ENCODE peak calls at places on chromosomes 3 and 15, in ten cellular contexts. B is neural progenitor cell, T is bronchial epithelial cell, J is NT2/D1, S is AG09309, U is fibroblast of lung, P is fibroblast of the aortic adventitia, Y is heart left ventricle, Z is cardiac muscle cell, I is adrenal gland. M is an unnamed sample.

GRCh38 chr15:66006986-66007385 is 137.7 kb downstream of the RAB11A start:
- DNase-seq in B (no peak), T (peak), J (no peak), S (peak), U (peak), P (peak), Y (no peak), Z (peak), I (peak), M (peak)

GRCh38 chr3:195175476-195176337 is 95.3 kb downstream of the XXYLT1 start:
- DNase-seq in B (no peak), T (no peak), J (no peak), S (no peak), U (no peak), P (no peak), Y (no peak), Z (no peak), I (no peak), M (no peak)

GRCh38 chr3:3628676-3629328 is 170.4 kb upstream of the LRRN1 start:
- DNase-seq in B (no peak), T (no peak), J (no peak), S (no peak), U (no peak), P (no peak), Y (no peak), Z (no peak), I (no peak), M (no peak)

GRCh38 chr3:174035317-174035886 is 637.9 kb downstream of the NLGN1 start:
- DNase-seq in B (no peak), T (no peak), J (no peak), S (no peak), U (peak), P (no peak), Y (no peak), Z (peak), I (peak), M (peak)

GRCh38 chr3:69174871-69175737 is 52.7 kb upstream of the LMOD3 start:
- DNase-seq in B (no peak), T (no peak), J (no peak), S (no peak), U (no peak), P (no peak), Y (no peak), Z (peak), I (no peak), M (no peak)

GRCh38 chr3:76107935-76108570 is 322.7 kb upstream of the ZNF717 start:
- DNase-seq in B (peak), T (peak), J (peak), S (no peak), U (peak), P (peak), Y (no peak), Z (peak), I (peak), M (peak)

GRCh38 chr15:59701880-59702279 is 12.8 kb upstream of the BNIP2 start:
- DNase-seq in B (no peak), T (no peak), J (no peak), S (no peak), U (no peak), P (no peak), Y (no peak), Z (no peak), I (no peak), M (no peak)

GRCh38 chr3:3686907-3687648 is 112.2 kb upstream of the LRRN1 start:
- DNase-seq in B (no peak), T (no peak), J (no peak), S (no peak), U (no peak), P (no peak), Y (no peak), Z (no peak), I (no peak), M (no peak)

GRCh38 chr15:98650871-98651481 is 2.6 kb downstream of the IGF1R start:
- DNase-seq in B (peak), T (no peak), J (no peak), S (no peak), U (peak), P (peak), Y (peak), Z (peak), I (peak), M (peak)
- H3K4me3 ChIP-seq in B (peak), T (peak), J (peak), S (peak), U (peak), P (peak), Y (peak), Z (peak), I (peak), M (peak)

DNA sequence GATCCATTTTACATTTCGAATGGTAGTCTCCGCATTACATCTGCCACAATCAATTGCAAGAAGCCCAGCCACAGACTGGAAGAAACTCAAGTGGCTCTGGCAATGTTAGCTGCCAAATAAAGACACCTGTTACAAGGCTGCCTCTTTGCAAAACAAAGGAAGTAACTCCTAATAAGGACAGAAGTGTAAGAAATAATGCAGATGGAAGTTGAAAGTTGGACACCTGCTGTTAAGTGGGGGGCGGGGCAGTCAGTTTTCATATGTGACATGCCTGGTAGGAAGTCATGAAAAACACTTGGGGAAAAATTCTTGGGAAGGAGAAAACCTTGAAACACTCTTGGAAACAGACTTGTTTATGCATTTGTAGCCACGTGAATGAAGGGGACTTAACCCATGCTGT is 54.1 kb upstream of the ATP2C1 start:
- DNase-seq in B (no peak), T (no peak), J (no peak), S (no peak), U (no peak), P (no peak), Y (peak), Z (no peak), I (no peak), M (no peak)
- H3K4me3 ChIP-seq in B (no peak), T (no peak), J (no peak), S (no peak), U (no peak), P (no peak), Y (no peak), Z (no peak), I (no peak), M (no peak)

DNA sequence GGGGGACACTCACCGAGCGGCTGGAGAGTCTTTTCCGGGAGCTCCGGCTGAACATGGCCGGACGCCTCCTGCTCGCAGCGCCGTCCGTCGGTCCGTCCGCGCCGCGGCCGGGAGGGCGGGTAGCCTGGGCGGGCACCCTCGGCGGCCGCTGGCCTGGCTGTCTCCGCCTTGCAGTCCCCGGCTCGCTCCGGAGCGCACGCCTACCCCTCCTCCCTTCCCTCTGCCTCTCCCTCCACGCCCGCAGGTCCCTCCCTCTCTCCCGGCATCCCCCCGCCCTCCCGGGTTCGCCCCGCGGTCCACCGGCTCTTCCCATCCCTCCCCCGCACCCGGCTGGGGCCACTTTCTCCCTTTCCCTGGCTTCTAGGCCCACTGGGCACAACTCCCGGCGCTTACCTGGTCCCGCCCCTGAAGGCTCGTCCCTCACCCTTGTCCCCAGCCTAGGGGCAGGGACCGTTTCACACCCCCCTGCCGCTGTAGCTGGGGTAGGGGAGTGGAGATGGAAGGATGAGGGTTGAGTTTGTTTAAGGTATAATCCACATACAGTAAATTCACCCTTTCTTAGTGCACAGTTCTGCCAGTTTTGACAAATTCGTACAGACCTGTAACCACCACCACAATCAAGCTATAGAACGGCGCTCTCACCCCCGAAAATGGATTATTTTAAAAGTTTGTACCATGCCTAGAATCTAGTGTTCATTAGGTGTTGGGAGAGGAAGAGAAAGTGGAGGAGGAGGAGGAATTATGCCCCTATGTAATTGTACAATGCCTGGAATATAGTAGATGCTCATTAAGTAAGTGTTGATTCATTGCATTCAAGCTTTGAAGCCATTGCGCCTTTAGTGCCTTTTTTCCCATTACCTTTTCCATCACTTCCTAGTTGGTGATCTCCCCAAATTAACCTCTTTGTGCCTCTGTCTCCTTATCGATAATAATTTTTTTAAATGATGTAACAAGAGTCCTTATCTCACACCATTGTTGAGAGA is 220.3 kb upstream of the PRICKLE2 start:
- DNase-seq in B (peak), T (no peak), J (peak), S (no peak), U (peak), P (no peak), Y (peak), Z (peak), I (peak), M (no peak)
- H3K4me3 ChIP-seq in B (peak), T (peak), J (peak), S (peak), U (peak), P (peak), Y (peak), Z (peak), I (peak), M (peak)

DNA sequence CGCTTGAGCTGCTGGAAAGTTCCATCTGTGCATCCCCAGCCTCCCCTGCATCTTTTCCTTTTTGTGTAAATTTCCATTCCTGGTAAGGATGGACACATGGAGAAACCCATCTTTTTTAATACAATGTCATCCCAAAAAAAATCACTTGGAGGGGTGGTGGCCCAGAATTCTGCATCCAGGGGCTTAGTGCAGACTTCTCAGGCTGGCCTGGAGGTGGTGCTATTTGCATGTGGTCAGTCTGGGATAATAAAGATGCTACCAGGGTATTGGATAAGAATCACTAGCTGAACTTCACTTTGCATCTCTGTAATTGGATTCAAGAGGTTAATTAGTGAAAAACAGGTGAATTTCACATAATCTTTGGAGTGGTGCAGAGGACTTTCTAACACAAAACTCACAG is 1.8 kb upstream of the ZSCAN2 start:
- DNase-seq in B (peak), T (peak), J (no peak), S (no peak), U (peak), P (peak), Y (no peak), Z (peak), I (peak), M (peak)
- H3K4me3 ChIP-seq in B (no peak), T (no peak), J (no peak), S (no peak), U (no peak), P (no peak), Y (no peak), Z (no peak), I (no peak), M (no peak)